ENCODE peak calls at places on chromosomes 4 and X, in four cellular contexts. W, X, V and L are unnamed samples.

GRCh38 chr4:156732634-156733033 is 239.0 kb downstream of the PDGFC start:
- DNase-seq in W (no peak), X (no peak), V (no peak), L (no peak)

GRCh38 chr4:156751486-156751885 is 220.1 kb downstream of the PDGFC start:
- DNase-seq in W (no peak), X (no peak), V (no peak), L (peak; percentile 51)

GRCh38 chr4:70892086-70892769 is 9.9 kb upstream of the MOB1B start:
- DNase-seq in W (no peak), X (no peak), V (no peak), L (no peak)

GRCh38 chr4:2250003-2250763 is 8.3 kb upstream of the HAUS3 start:
- DNase-seq in W (no peak), X (no peak), V (no peak), L (no peak)

GRCh38 chr4:133270021-133270570 is 121.0 kb downstream of the PCDH10 start:
- DNase-seq in W (no peak), X (no peak), V (no peak), L (no peak)

GRCh38 chr4:6855692-6856297 is 53.8 kb upstream of the TBC1D14 start:
- DNase-seq in W (no peak), X (no peak), V (no peak), L (peak; percentile 69)

GRCh38 chrX:119127643-119128042 is at the start of gene KIAA1210:
- DNase-seq in W (no peak), X (no peak), V (no peak), L (no peak)

GRCh38 chr4:97330915-97331314 is 812.4 kb downstream of the STPG2 start:
- DNase-seq in W (no peak), X (no peak), V (no peak), L (no peak)

GRCh38 chr4:128573781-128574508 is 235.6 kb upstream of the JADE1 start:
- DNase-seq in W (no peak), X (no peak), V (no peak), L (peak; percentile 67)

GRCh38 chr4:2825740-2826139 is 17.9 kb upstream of the ADD1 start:
- DNase-seq in W (no peak), X (no peak), V (peak; percentile 48), L (no peak)

GRCh38 chr4:164383187-164384181 is 370.4 kb upstream of the SMIM31 start:
- DNase-seq in W (peak; percentile 6), X (no peak), V (peak; percentile 50), L (peak; percentile 82)